ENCODE peak calls at places on chromosomes 7 and 10, in eight cellular contexts. Y is right lobe of liver; X is CD8-positive, alpha-beta memory T cell; U is tibial artery; K is hepatocyte; D is PC-3; W is CD8-positive, alpha-beta T cell; R is right atrium auricular region. B is an unnamed sample. For H3K36me3 and H3K4me1, the result is how much of the 10 kb centered on the place peaks cover.

GRCh38 chr7:24891173-24891787 is 88.7 kb downstream of the OSBPL3 start:
- DNase-seq in Y (no peak), X (no peak), U (no peak), K (no peak), D (no peak), W (no peak), R (no peak), B (no peak)

GRCh38 chr10:14476641-14477407 is 146.1 kb upstream of the FRMD4A start:
- DNase-seq in Y (no peak), X (no peak), U (no peak), K (no peak), D (peak), W (no peak), R (no peak), B (no peak)

GRCh38 chr7:83105948-83106347 is 56.7 kb downstream of the PCLO start:
- DNase-seq in Y (no peak), X (no peak), U (no peak), K (no peak), D (no peak), W (no peak), R (no peak), B (no peak)

GRCh38 chr7:92988051-92988450 is 129.7 kb downstream of the SAMD9 start:
- DNase-seq in Y (no peak), X (no peak), U (no peak), K (peak), D (peak), W (no peak), R (no peak), B (peak)

GRCh38 chr7:46554688-46555422 is 633.8 kb upstream of the IGFBP3 start:
- DNase-seq in Y (no peak), X (no peak), U (no peak), K (no peak), D (peak), W (no peak), R (no peak), B (no peak)

GRCh38 chr7:33698692-33699128 is 206.6 kb upstream of the BMPER start:
- DNase-seq in Y (no peak), X (no peak), U (no peak), K (peak), D (no peak), W (no peak), R (no peak), B (peak)

GRCh38 chr7:21639206-21639868 is 96.5 kb downstream of the DNAH11 start:
- DNase-seq in Y (no peak), X (no peak), U (no peak), K (no peak), D (peak), W (no peak), R (no peak), B (no peak)

GRCh38 chr10:50417906-50418697 is 166.8 kb upstream of the ASAH2 start:
- DNase-seq in Y (peak), X (peak), U (peak), K (peak), D (peak), W (peak), R (peak), B (peak)

GRCh38 chr7:91345449-91345848 is 81.2 kb downstream of the FZD1 start:
- DNase-seq in Y (no peak), X (no peak), U (no peak), K (no peak), D (no peak), W (no peak), R (no peak), B (no peak)

GRCh38 chr10:68208424-68209042 is 23.4 kb downstream of the ATOH7 start:
- DNase-seq in Y (peak), X (no peak), U (no peak), K (peak), D (peak), W (no peak), R (no peak), B (peak)

GRCh38 chr10:124999433-125000365 is 57.8 kb downstream of the ZRANB1 start:
- DNase-seq in Y (peak), X (no peak), U (peak), K (no peak), D (no peak), W (no peak), R (peak), B (peak)

GRCh38 chr7:1671876-1672451 is 1.9 kb downstream of the ELFN1 start:
- DNase-seq in Y (peak), X (no peak), U (peak), K (peak), D (no peak), W (no peak), R (no peak), B (no peak)

GRCh38 chr7:4645241-4645640 is 36.9 kb upstream of the FOXK1 start:
- DNase-seq in Y (no peak), X (no peak), U (no peak), K (no peak), D (no peak), W (no peak), R (no peak), B (no peak)

GRCh38 chr10:15801641-15802040 is 58.7 kb downstream of the MINDY3 start:
- DNase-seq in Y (no peak), X (no peak), U (no peak), K (no peak), D (no peak), W (no peak), R (no peak), B (no peak)

GRCh38 chr7:99128076-99128950 is 15.6 kb downstream of the SMURF1 start:
- DNase-seq in Y (no peak), X (no peak), U (no peak), K (no peak), D (peak), W (no peak), R (no peak), B (no peak)

GRCh38 chr10:27518261-27518660 is 14.2 kb downstream of the RAB18 start:
- DNase-seq in Y (no peak), X (no peak), U (no peak), K (no peak), D (no peak), W (no peak), R (no peak), B (no peak)

GRCh38 chr7:124724516-124725192 is 40.9 kb downstream of the GPR37 start:
- DNase-seq in Y (no peak), X (no peak), U (no peak), K (no peak), D (no peak), W (no peak), R (no peak), B (no peak)

GRCh38 chr10:63711361-63711760 is 190.2 kb downstream of the REEP3 start:
- DNase-seq in Y (no peak), X (no peak), U (no peak), K (peak), D (peak), W (no peak), R (no peak), B (no peak)

GRCh38 chr7:91083855-91084644 is 180.2 kb upstream of the FZD1 start:
- DNase-seq in Y (no peak), X (no peak), U (peak), K (peak), D (peak), W (no peak), R (peak), B (no peak)

GRCh38 chr10:62541811-62542210 is 167.6 kb downstream of the ZNF365 start:
- DNase-seq in Y (no peak), X (no peak), U (peak), K (no peak), D (no peak), W (no peak), R (no peak), B (no peak)

GRCh38 chr7:137934941-137935848 is 66.7 kb downstream of the CREB3L2 start:
- DNase-seq in Y (no peak), X (peak), U (no peak), K (no peak), D (no peak), W (no peak), R (no peak), B (no peak)

GRCh38 chr10:71072146-71072819 is 140.1 kb upstream of the UNC5B start:
- DNase-seq in Y (peak), X (no peak), U (no peak), K (no peak), D (no peak), W (no peak), R (no peak), B (no peak)

GRCh38 chr10:71735709-71736569 is 16.4 kb upstream of the C10orf105 start:
- DNase-seq in Y (peak), X (peak), U (no peak), K (no peak), D (no peak), W (peak), R (no peak), B (peak)

GRCh38 chr7:41481353-41481752 is 221.5 kb downstream of the INHBA start:
- DNase-seq in Y (no peak), X (no peak), U (no peak), K (no peak), D (no peak), W (no peak), R (no peak), B (no peak)

GRCh38 chr7:127809285-127809702 is 157.3 kb downstream of the SND1 start:
- DNase-seq in Y (no peak), X (no peak), U (no peak), K (no peak), D (peak), W (no peak), R (no peak), B (no peak)

GRCh38 chr10:46284286-46285229 is 2.2 kb upstream of the ANTXRL start:
- DNase-seq in Y (peak), X (peak), U (peak), K (peak), D (peak), W (peak), R (peak), B (peak)

GRCh38 chr7:13851756-13852155 is 137.7 kb downstream of the ETV1 start:
- DNase-seq in Y (no peak), X (no peak), U (no peak), K (peak), D (no peak), W (no peak), R (no peak), B (no peak)

GRCh38 chr7:141354251-141354650 is 197.0 kb upstream of the AGK start:
- DNase-seq in Y (no peak), X (no peak), U (no peak), K (no peak), D (peak), W (no peak), R (no peak), B (no peak)

GRCh38 chr10:31101123-31101522 is 69.5 kb upstream of the ZNF438 start:
- DNase-seq in Y (no peak), X (no peak), U (no peak), K (peak), D (peak), W (peak), R (no peak), B (no peak)

GRCh38 chr7:21393937-21394336 is 33.9 kb upstream of the SP4 start:
- DNase-seq in Y (no peak), X (no peak), U (no peak), K (no peak), D (no peak), W (no peak), R (no peak), B (no peak)

GRCh38 chr10:46523881-46524470 is 32.5 kb downstream of the GPRIN2 start:
- DNase-seq in Y (no peak), X (no peak), U (peak), K (peak), D (peak), W (no peak), R (no peak), B (peak)

GRCh38 chr7:20385121-20385520 is 54.4 kb downstream of the ITGB8 start:
- DNase-seq in Y (no peak), X (no peak), U (no peak), K (no peak), D (peak), W (no peak), R (no peak), B (no peak)

GRCh38 chr7:107838816-107839584 is 36.0 kb upstream of the SLC26A3 start:
- DNase-seq in Y (no peak), X (no peak), U (no peak), K (no peak), D (no peak), W (no peak), R (no peak), B (no peak)

GRCh38 chr10:58475322-58476277 is 37.1 kb upstream of the BICC1 start:
- DNase-seq in Y (no peak), X (no peak), U (no peak), K (no peak), D (peak), W (no peak), R (no peak), B (no peak)

GRCh38 chr7:17985473-17986239 is 42.0 kb downstream of the PRPS1L1 start:
- DNase-seq in Y (no peak), X (no peak), U (no peak), K (no peak), D (no peak), W (no peak), R (no peak), B (no peak)

GRCh38 chr7:143892527-143893300 is 9.3 kb downstream of the TCAF1 start:
- DNase-seq in Y (peak), X (no peak), U (no peak), K (no peak), D (peak), W (no peak), R (no peak), B (no peak)

GRCh38 chr7:128104109-128104742 is 73.0 kb upstream of the LRRC4 start:
- DNase-seq in Y (peak), X (peak), U (no peak), K (no peak), D (no peak), W (no peak), R (no peak), B (no peak)

GRCh38 chr10:48896756-48897437 is 42.7 kb downstream of the LRRC18 start:
- DNase-seq in Y (no peak), X (no peak), U (no peak), K (no peak), D (peak), W (no peak), R (no peak), B (no peak)

DNA sequence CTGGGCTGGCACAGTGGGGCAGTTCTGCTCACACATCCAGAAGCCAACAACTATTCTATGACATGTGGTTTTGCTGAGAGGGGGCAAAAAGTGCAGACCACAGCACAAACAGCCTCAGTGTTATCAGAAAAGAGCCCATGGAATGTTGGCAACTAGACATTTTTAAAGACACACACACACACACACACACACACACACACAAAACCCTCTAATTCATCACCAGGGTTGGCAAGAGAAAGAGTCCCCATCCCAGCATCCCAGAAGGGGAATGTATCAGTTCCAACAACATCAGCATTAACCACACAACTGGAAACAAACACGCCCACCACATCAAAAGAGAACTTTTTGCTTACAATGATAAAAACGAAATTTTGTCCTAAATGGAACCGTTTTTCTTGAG is 117.0 kb downstream of the FGFR2 start:
- DNase-seq in Y (peak), X (no peak), U (no peak), K (peak), D (no peak), W (no peak), R (no peak), B (no peak)
- H3K36me3 ChIP-seq in Y (under half), X (under half), U (under half), K (under half), D (under half), W (under half), R (under half), B (under half)

DNA sequence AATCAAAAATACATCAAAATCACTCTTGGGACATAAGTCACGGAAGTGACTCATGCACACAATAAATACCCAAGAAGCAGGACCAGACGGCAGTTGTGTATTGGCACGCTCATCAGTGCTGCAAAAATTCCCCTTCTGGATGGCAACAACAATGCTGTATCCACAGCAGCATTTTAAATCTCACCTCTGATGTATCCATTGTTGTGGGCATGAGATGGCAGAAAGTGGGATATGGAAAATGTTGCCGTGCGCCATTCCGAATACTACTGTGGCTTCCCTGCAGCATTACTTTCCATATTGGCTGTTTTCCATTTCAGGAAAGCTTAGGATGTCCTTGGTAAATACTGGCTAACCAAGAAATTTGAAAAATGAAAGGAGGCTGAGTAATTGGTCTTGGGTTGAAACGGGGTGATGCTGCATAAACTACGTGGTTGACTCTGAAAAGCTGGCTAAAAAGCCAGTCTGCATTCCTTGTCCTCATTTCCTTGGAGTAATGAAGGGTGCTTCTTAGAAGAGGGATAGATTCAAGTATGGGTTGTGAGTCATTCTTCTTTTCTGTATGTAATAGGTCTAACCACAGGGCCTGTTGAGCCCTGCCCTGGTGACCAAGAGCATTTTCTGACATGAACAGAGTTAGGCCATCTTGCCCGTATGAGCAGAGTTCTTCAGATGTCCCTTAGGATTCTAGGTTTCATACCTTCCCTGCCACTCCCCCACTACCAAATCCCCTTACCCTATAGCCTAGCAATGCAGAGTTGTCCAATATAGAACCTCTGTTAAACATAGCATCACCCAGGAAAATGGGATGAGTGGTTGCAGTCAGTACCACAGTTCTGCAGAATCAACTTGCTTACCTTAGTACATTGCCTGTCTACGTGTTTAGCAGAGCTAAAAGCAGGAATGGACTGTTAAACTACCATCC is 36.3 kb upstream of the TOMM7 start:
- DNase-seq in Y (no peak), X (no peak), U (no peak), K (no peak), D (peak), W (no peak), R (no peak), B (no peak)
- H3K4me1 ChIP-seq in Y (under half), X (under half), U (under half), K (under half), D (under half), W (under half), R (under half), B (under half)

GRCh38 chr10:21637795-21638194 is 103.8 kb downstream of the MLLT10 start:
- DNase-seq in Y (no peak), X (no peak), U (no peak), K (no peak), D (no peak), W (no peak), R (no peak), B (no peak)
- H3K4me3 ChIP-seq in Y (no peak), X (no peak), U (no peak), K (no peak), D (no peak), W (no peak), R (no peak), B (no peak)

GRCh38 chr10:33189373-33189772 is 145.1 kb downstream of the NRP1 start:
- DNase-seq in Y (no peak), X (no peak), U (no peak), K (no peak), D (no peak), W (no peak), R (no peak), B (no peak)

GRCh38 chr10:33183658-33184057 is 150.8 kb downstream of the NRP1 start:
- DNase-seq in Y (no peak), X (no peak), U (no peak), K (no peak), D (peak), W (no peak), R (no peak), B (no peak)

GRCh38 chr10:33187427-33187999 is 147.0 kb downstream of the NRP1 start:
- DNase-seq in Y (no peak), X (no peak), U (no peak), K (no peak), D (no peak), W (no peak), R (no peak), B (no peak)

GRCh38 chr10:33190406-33190805 is 144.1 kb downstream of the NRP1 start:
- DNase-seq in Y (no peak), X (no peak), U (no peak), K (no peak), D (no peak), W (no peak), R (no peak), B (no peak)

GRCh38 chr10:33186150-33186549 is 148.3 kb downstream of the NRP1 start:
- DNase-seq in Y (no peak), X (no peak), U (no peak), K (no peak), D (no peak), W (no peak), R (no peak), B (no peak)
- H3K36me3 ChIP-seq in Y (under half), X (under half), U (under half), K (under half), D (half or more), W (under half), R (half or more), B (under half)

GRCh38 chr10:79404690-79405131 is 40.7 kb downstream of the ZCCHC24 start:
- DNase-seq in Y (peak), X (no peak), U (peak), K (no peak), D (no peak), W (no peak), R (no peak), B (no peak)
- H3K4me1 ChIP-seq in Y (half or more), X (under half), U (under half), K (half or more), D (under half), W (under half), R (under half), B (under half)

GRCh38 chr10:100374137-100374655 is 27.2 kb downstream of the SCD start:
- DNase-seq in Y (no peak), X (no peak), U (no peak), K (no peak), D (no peak), W (no peak), R (no peak), B (no peak)

GRCh38 chr10:100373298-100374136 is 26.5 kb downstream of the SCD start:
- DNase-seq in Y (peak), X (peak), U (peak), K (peak), D (peak), W (peak), R (peak), B (peak)

GRCh38 chr10:100370561-100370975 is 23.5 kb downstream of the SCD start:
- DNase-seq in Y (no peak), X (no peak), U (peak), K (peak), D (peak), W (no peak), R (peak), B (peak)

GRCh38 chr10:100370976-100371706 is 24.1 kb downstream of the SCD start:
- DNase-seq in Y (peak), X (peak), U (peak), K (peak), D (peak), W (peak), R (peak), B (peak)

GRCh38 chr10:100372415-100373297 is 25.6 kb downstream of the SCD start:
- DNase-seq in Y (no peak), X (no peak), U (no peak), K (no peak), D (no peak), W (no peak), R (no peak), B (no peak)
- H3K4me3 ChIP-seq in Y (peak), X (peak), U (peak), K (no peak), D (peak), W (peak), R (peak), B (peak)

GRCh38 chr7:38746438-38746837 is 115.3 kb upstream of the AMPH start:
- DNase-seq in Y (no peak), X (no peak), U (no peak), K (no peak), D (no peak), W (no peak), R (no peak), B (no peak)
- H3K36me3 ChIP-seq in Y (under half), X (under half), U (half or more), K (under half), D (under half), W (under half), R (under half), B (under half)

DNA sequence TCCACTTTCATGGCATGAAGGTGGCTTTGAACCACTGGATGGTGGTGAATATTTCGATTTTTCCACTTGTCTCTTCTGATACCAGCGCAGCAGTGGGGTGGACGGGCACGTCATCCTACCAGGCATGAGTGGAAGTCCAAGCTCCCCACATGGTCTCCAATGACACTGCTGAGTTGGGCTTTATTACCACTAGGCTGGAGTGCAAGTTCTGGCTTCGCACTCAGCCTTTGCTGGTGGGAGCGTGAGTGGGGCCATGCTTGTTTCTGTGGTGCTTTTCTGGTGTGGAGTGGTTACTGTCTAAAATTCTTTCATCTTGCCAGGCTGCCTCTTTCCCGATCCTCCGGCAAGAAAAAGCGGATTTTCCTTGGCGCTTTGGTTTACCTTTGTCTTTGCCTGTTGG is 70.1 kb upstream of the SDK1 start:
- DNase-seq in Y (no peak), X (no peak), U (no peak), K (no peak), D (no peak), W (no peak), R (peak), B (no peak)
- H3K4me1 ChIP-seq in Y (under half), X (under half), U (under half), K (under half), D (under half), W (under half), R (under half), B (under half)

B was measured in mucosa of descending colon.